ENCODE peak calls at places on chromosomes 11 and 22, in six cellular contexts. F, S, B, A, H and X are unnamed samples.

GRCh38 chr11:102604875-102605274 is 20.3 kb downstream of the MMP20 start:
- DNase-seq in A (no peak), B (no peak), H (no peak), F (no peak), S (no peak), X (no peak)

GRCh38 chr11:1232328-1233321 is 9.8 kb downstream of the MUC5B start:
- DNase-seq in H (peak), A (no peak), F (peak), B (no peak), S (no peak), X (no peak)

GRCh38 chr11:62919898-62920640 is 1.1 kb downstream of the CHRM1 start:
- DNase-seq in A (no peak), B (peak), F (no peak), H (no peak), S (no peak), X (no peak)

GRCh38 chr22:35634015-35634414 is 14.2 kb upstream of the APOL6 start:
- DNase-seq in H (no peak), A (no peak), F (no peak), B (no peak), S (no peak), X (no peak)

GRCh38 chr11:69293087-69293486 is 868 bp upstream of the MYEOV start:
- DNase-seq in H (no peak), B (no peak), S (no peak), A (no peak), F (no peak), X (no peak)

GRCh38 chr11:12189543-12190235 is 79.3 kb downstream of the MICAL2 start:
- DNase-seq in S (no peak), B (no peak), A (no peak), H (no peak), F (no peak), X (peak)

GRCh38 chr11:85772700-85773099 is 38.2 kb downstream of the SYTL2 start:
- DNase-seq in A (no peak), H (no peak), F (no peak), B (no peak), S (no peak), X (no peak)

GRCh38 chr11:46293616-46294015 is 16.2 kb downstream of the CREB3L1 start:
- DNase-seq in F (no peak), A (no peak), S (no peak), H (no peak), B (no peak), X (no peak)

GRCh38 chr11:96235725-96236124 is 107.3 kb downstream of the MAML2 start:
- DNase-seq in A (no peak), F (no peak), B (no peak), S (no peak), H (no peak), X (peak)

GRCh38 chr11:95301497-95301896 is 70.5 kb upstream of the SESN3 start:
- DNase-seq in S (peak), F (no peak), A (no peak), H (no peak), B (no peak), X (no peak)

GRCh38 chr11:2269601-2270321 is 627 bp downstream of the ASCL2 start:
- DNase-seq in A (no peak), S (no peak), B (peak), H (no peak), F (peak), X (no peak)

GRCh38 chr11:75311858-75312288 is 39.6 kb downstream of the ARRB1 start:
- DNase-seq in S (peak), F (peak), B (no peak), H (peak), A (no peak), X (no peak)

GRCh38 chr11:111310723-111311122 is 12.4 kb downstream of the POU2AF3 start:
- DNase-seq in F (no peak), H (no peak), B (no peak), S (no peak), A (no peak), X (no peak)

GRCh38 chr11:123608945-123609344 is 45.5 kb downstream of the SCN3B start:
- DNase-seq in B (no peak), S (no peak), H (no peak), F (no peak), A (no peak), X (no peak)

GRCh38 chr11:113351490-113351889 is 36.1 kb upstream of the ANKK1 start:
- DNase-seq in F (no peak), A (no peak), S (no peak), H (no peak), B (no peak), X (no peak)

GRCh38 chr11:10564692-10565318 is 3.7 kb downstream of the LYVE1 start:
- DNase-seq in H (no peak), A (no peak), S (peak), F (no peak), B (no peak), X (peak)
- TF ChIP-seq CTCF in H (peak), A (peak), S (peak), F (no peak), B (peak), X (no peak)

GRCh38 chr11:115201121-115201792 is 303.0 kb downstream of the CADM1 start:
- DNase-seq in B (no peak), F (no peak), S (no peak), H (no peak), A (no peak), X (no peak)

GRCh38 chr11:115202061-115202460 is 302.2 kb downstream of the CADM1 start:
- DNase-seq in S (no peak), F (no peak), B (no peak), A (no peak), H (no peak), X (no peak)

GRCh38 chr11:115199501-115199900 is 304.7 kb downstream of the CADM1 start:
- DNase-seq in S (no peak), B (no peak), F (no peak), H (no peak), A (no peak), X (no peak)

GRCh38 chr11:115206365-115207022 is 297.7 kb downstream of the CADM1 start:
- DNase-seq in F (no peak), H (no peak), S (no peak), A (no peak), B (no peak), X (no peak)

GRCh38 chr11:115202900-115203552 is 301.2 kb downstream of the CADM1 start:
- DNase-seq in H (no peak), A (no peak), F (no peak), S (no peak), B (no peak), X (no peak)
- H3K4me3 ChIP-seq in H (no peak), A (no peak), F (no peak), S (no peak), B (no peak), X (no peak)

DNA sequence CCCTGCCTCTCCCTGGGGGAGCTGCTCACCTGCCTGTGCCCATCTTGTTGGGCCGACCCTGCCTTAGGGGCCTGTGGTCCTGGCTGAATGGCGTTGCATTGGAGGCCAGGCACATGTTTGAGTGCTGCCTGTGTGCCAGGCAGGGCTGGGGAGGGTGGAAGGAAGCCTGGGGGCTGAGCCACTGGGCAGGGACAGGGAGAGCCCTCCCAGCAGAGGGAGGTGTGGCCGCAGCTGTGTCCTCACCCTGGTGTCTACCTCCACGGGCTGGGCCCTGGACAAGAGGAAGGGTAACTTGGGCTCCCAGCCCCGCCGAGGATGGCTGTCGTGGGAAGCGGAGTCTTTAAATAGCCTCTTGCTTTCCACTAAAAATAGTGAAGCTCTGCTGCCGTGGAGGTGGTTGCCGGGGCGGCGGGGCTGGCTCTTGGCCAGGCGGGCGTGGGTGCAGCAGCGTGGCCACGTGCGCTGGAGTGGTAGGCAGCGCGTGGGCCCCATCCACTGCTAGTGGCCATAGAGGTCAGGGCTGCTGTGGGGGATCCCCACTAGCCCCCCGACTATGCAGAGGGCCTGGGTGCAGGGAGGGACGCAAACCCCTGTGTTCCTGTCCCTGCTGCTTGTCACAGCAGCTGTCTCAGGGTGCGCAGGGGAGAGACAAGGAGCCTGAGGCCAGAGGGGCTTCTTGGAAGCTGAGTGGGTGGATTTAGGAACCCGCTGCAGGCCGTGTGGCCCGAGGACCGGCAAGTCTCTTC is 6.2 kb downstream of the ZDHHC8 start:
- DNase-seq in B (no peak), F (no peak), S (no peak), H (no peak), A (no peak), X (no peak)
- TF ChIP-seq CTCF in B (no peak), F (no peak), S (no peak), H (no peak), A (no peak), X (no peak)

DNA sequence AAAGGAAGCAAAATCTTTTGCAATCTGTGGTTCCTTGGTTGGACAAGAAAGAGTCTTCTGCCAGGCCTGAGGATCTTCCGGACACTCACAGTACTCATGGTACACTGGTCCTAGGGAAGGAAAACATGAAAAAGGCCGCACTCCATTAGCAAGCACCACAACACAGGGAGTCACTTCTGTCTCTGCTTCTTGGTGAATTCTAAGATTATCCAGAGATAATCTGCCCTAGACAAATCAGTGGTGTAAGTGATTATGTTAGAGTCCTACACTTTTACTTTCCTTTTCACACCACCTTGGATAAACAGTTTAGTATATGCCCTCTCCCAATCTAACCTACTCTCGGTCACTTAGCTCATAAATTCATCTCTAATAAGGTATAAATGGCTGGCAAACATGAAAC is 11.9 kb downstream of the POGLUT3 start:
- DNase-seq in B (no peak), F (no peak), H (no peak), S (no peak), A (no peak), X (no peak)
- H3K4me3 ChIP-seq in B (no peak), F (no peak), H (no peak), S (no peak), A (no peak), X (no peak)

GRCh38 chr11:64799256-64799924 is 3.6 kb downstream of the MAP4K2 start:
- DNase-seq in F (peak), H (no peak), A (no peak), S (no peak), B (no peak), X (peak)
- TF ChIP-seq CTCF in F (no peak), H (no peak), A (no peak), S (no peak), B (no peak), X (no peak)

GRCh38 chr11:60182546-60183330 is at the start of gene MS4A6A:
- DNase-seq in A (no peak), F (no peak), B (no peak), H (no peak), S (no peak), X (no peak)
- H3K4me3 ChIP-seq in A (no peak), F (no peak), B (no peak), H (peak), S (no peak), X (no peak)

GRCh38 chr11:57180141-57180561 is 1.6 kb upstream of the LRRC55 start:
- DNase-seq in S (no peak), A (no peak), H (no peak), B (no peak), F (no peak), X (no peak)

GRCh38 chr11:57179701-57180100 is 2.1 kb upstream of the LRRC55 start:
- DNase-seq in B (no peak), H (no peak), S (no peak), F (no peak), A (no peak), X (no peak)

GRCh38 chr11:57180964-57181363 is 789 bp upstream of the LRRC55 start:
- DNase-seq in F (no peak), S (no peak), H (no peak), A (no peak), B (no peak), X (no peak)

GRCh38 chr11:57181678-57182305 is at the start of gene LRRC55:
- DNase-seq in B (no peak), A (no peak), F (no peak), H (no peak), S (no peak), X (peak)

GRCh38 chr11:57182896-57183295 is 1.1 kb downstream of the LRRC55 start:
- DNase-seq in H (no peak), S (no peak), F (no peak), A (no peak), B (no peak), X (no peak)
- TF ChIP-seq CTCF in H (no peak), S (no peak), F (no peak), A (no peak), B (no peak), X (no peak)

GRCh38 chr22:50730013-50730891 is 7.8 kb upstream of the ACR start:
- DNase-seq in S (peak), F (no peak), B (no peak), A (no peak), H (no peak), X (no peak)
- H3K4me3 ChIP-seq in S (no peak), F (no peak), B (no peak), A (no peak), H (no peak), X (no peak)

GRCh38 chr11:104333977-104334376 is 170.0 kb upstream of the PDGFD start:
- DNase-seq in B (no peak), H (no peak), A (no peak), F (no peak), S (no peak), X (peak)
- TF ChIP-seq CTCF in B (peak), H (no peak), A (peak), F (no peak), S (peak), X (peak)

GRCh38 chr11:9776203-9776602 is 112.3 kb downstream of the SWAP70 start:
- DNase-seq in H (no peak), S (no peak), A (no peak), F (no peak), B (no peak), X (no peak)
- H3K4me3 ChIP-seq in H (no peak), S (no peak), A (no peak), F (no peak), B (no peak), X (no peak)